ENCODE peak calls at places on chromosomes 6 and 20, in four cellular contexts. One of them, this sample, is unnamed.

GRCh38 chr6:169723200-169723909 is 945 bp downstream of the PHF10 start:
- DNase-seq in K562: peak
- DNase-seq in GM12878: no peak
- DNase-seq in HL-60: peak
- DNase-seq in this sample: peak

GRCh38 chr6:7727150-7727950 is 1.5 kb downstream of the BMP6 start:
- DNase-seq in K562: no peak
- DNase-seq in GM12878: no peak
- DNase-seq in HL-60: no peak
- DNase-seq in this sample: peak

GRCh38 chr20:57547250-57547649 is 13.7 kb upstream of the PCK1 start:
- DNase-seq in HL-60: no peak
- DNase-seq in K562: no peak
- DNase-seq in GM12878: no peak
- DNase-seq in this sample: no peak

GRCh38 chr6:15395087-15395486 is 149.2 kb downstream of the JARID2 start:
- DNase-seq in HL-60: no peak
- DNase-seq in K562: no peak
- DNase-seq in GM12878: no peak
- DNase-seq in this sample: no peak

GRCh38 chr6:42777126-42777822 is 4.6 kb upstream of the BICRAL start:
- DNase-seq in GM12878: peak
- DNase-seq in HL-60: no peak
- DNase-seq in K562: no peak
- DNase-seq in this sample: no peak

GRCh38 chr6:67880939-67881705 is 754.0 kb upstream of the ADGRB3 start:
- DNase-seq in HL-60: no peak
- DNase-seq in GM12878: no peak
- DNase-seq in K562: peak
- DNase-seq in this sample: no peak

GRCh38 chr20:54324652-54325285 is 116.9 kb downstream of the PFDN4 start:
- DNase-seq in K562: no peak
- DNase-seq in GM12878: no peak
- DNase-seq in HL-60: no peak
- DNase-seq in this sample: no peak

GRCh38 chr6:161417712-161418457 is 144.0 kb upstream of the AGPAT4 start:
- DNase-seq in K562: no peak
- DNase-seq in HL-60: no peak
- DNase-seq in GM12878: no peak
- DNase-seq in this sample: no peak

GRCh38 chr6:33995046-33995872 is 150.6 kb downstream of the GRM4 start:
- DNase-seq in HL-60: no peak
- DNase-seq in GM12878: no peak
- DNase-seq in K562: no peak
- DNase-seq in this sample: no peak

GRCh38 chr6:63805808-63806572 is 170.4 kb downstream of the PHF3 start:
- DNase-seq in HL-60: peak
- DNase-seq in GM12878: no peak
- DNase-seq in K562: no peak
- DNase-seq in this sample: no peak

GRCh38 chr6:166598441-166599138 is 12.1 kb upstream of the RAMACL start:
- DNase-seq in GM12878: no peak
- DNase-seq in K562: no peak
- DNase-seq in HL-60: no peak
- DNase-seq in this sample: no peak

GRCh38 chr6:108437821-108438220 is 122.9 kb upstream of the FOXO3 start:
- DNase-seq in HL-60: no peak
- DNase-seq in K562: no peak
- DNase-seq in GM12878: no peak
- DNase-seq in this sample: no peak

GRCh38 chr20:47568019-47568418 is 66.3 kb downstream of the NCOA3 start:
- DNase-seq in HL-60: no peak
- DNase-seq in K562: no peak
- DNase-seq in GM12878: no peak
- DNase-seq in this sample: no peak

GRCh38 chr6:38131527-38131965 is 312.0 kb downstream of the ZFAND3 start:
- DNase-seq in GM12878: no peak
- DNase-seq in HL-60: no peak
- DNase-seq in K562: no peak
- DNase-seq in this sample: no peak

GRCh38 chr20:31560900-31561598 is 44.0 kb upstream of the ID1 start:
- DNase-seq in K562: no peak
- DNase-seq in HL-60: no peak
- DNase-seq in GM12878: no peak
- DNase-seq in this sample: no peak

GRCh38 chr20:53949319-53949839 is 121.0 kb downstream of the BCAS1 start:
- DNase-seq in HL-60: peak
- DNase-seq in GM12878: no peak
- DNase-seq in K562: no peak
- DNase-seq in this sample: no peak

GRCh38 chr6:140602431-140602836 is 1228.0 kb upstream of the CITED2 start:
- DNase-seq in K562: no peak
- DNase-seq in GM12878: no peak
- DNase-seq in HL-60: no peak
- DNase-seq in this sample: no peak

GRCh38 chr6:39088331-39088730 is 26.7 kb downstream of the SAYSD1 start:
- DNase-seq in GM12878: no peak
- DNase-seq in K562: peak
- DNase-seq in HL-60: peak
- DNase-seq in this sample: no peak

GRCh38 chr6:154653853-154654252 is 79.4 kb upstream of the SCAF8 start:
- DNase-seq in HL-60: no peak
- DNase-seq in K562: no peak
- DNase-seq in GM12878: no peak
- DNase-seq in this sample: no peak

GRCh38 chr20:13243826-13244376 is 22.8 kb downstream of the ISM1 start:
- DNase-seq in GM12878: no peak
- DNase-seq in K562: no peak
- DNase-seq in HL-60: no peak
- DNase-seq in this sample: no peak

GRCh38 chr6:88975369-88975768 is 12.0 kb upstream of the RNGTT start:
- DNase-seq in HL-60: no peak
- DNase-seq in GM12878: no peak
- DNase-seq in K562: peak
- DNase-seq in this sample: no peak

GRCh38 chr6:49327005-49327404 is 136.0 kb downstream of the MMUT start:
- DNase-seq in GM12878: no peak
- DNase-seq in HL-60: no peak
- DNase-seq in K562: no peak
- DNase-seq in this sample: no peak

GRCh38 chr6:89140347-89141159 is 5.3 kb upstream of the PM20D2 start:
- DNase-seq in K562: no peak
- DNase-seq in HL-60: no peak
- DNase-seq in GM12878: no peak
- DNase-seq in this sample: no peak

GRCh38 chr20:48201881-48202280 is 416.6 kb upstream of the SULF2 start:
- DNase-seq in GM12878: no peak
- DNase-seq in HL-60: no peak
- DNase-seq in K562: no peak
- DNase-seq in this sample: no peak

GRCh38 chr6:3023663-3024483 is 24.2 kb downstream of the NQO2 start:
- DNase-seq in HL-60: peak
- DNase-seq in K562: peak
- DNase-seq in GM12878: peak
- DNase-seq in this sample: peak

GRCh38 chr6:40466986-40467584 is 120.1 kb downstream of the LRFN2 start:
- DNase-seq in K562: no peak
- DNase-seq in HL-60: no peak
- DNase-seq in GM12878: no peak
- DNase-seq in this sample: no peak

GRCh38 chr6:106513813-106514212 is 115.5 kb downstream of the RTN4IP1 start:
- DNase-seq in HL-60: no peak
- DNase-seq in K562: no peak
- DNase-seq in GM12878: no peak
- DNase-seq in this sample: no peak

GRCh38 chr6:106512048-106512957 is 117.0 kb downstream of the RTN4IP1 start:
- DNase-seq in HL-60: peak
- DNase-seq in K562: peak
- DNase-seq in GM12878: no peak
- DNase-seq in this sample: peak

GRCh38 chr6:106516629-106517028 is 112.7 kb downstream of the RTN4IP1 start:
- DNase-seq in GM12878: no peak
- DNase-seq in HL-60: no peak
- DNase-seq in K562: no peak
- DNase-seq in this sample: no peak

GRCh38 chr6:106512958-106513480 is 116.3 kb downstream of the RTN4IP1 start:
- DNase-seq in K562: no peak
- DNase-seq in GM12878: no peak
- DNase-seq in HL-60: no peak
- DNase-seq in this sample: no peak

DNA sequence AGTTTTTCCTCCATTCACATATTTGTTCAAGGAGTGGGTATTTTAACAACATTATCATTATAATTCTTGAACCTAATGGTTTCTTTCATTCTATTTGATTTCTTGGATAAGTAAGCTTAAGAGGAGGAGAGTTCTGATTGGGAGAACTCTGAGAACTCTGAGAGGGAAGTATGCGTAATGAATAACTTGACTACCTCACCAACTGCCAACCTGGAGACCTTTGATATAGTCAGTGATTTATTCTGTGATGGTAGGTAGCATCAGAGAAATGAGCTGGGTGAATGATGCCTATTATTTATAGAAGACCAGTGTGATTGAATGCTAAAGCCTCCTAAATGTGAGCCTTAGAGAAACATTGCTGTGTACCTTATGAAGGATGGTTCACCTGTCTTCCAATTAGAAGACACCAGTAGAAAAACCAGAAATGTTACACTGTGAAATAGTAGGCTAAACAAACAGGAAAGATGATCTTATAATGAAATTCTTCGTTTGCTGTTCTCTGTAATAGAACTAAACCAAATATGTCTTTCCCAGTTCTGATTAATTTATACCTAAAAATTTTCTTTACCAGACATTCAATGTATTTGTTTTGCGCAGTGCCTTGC is 114.9 kb downstream of the RTN4IP1 start:
- DNase-seq in HL-60: no peak
- DNase-seq in K562: no peak
- DNase-seq in GM12878: no peak
- DNase-seq in this sample: no peak
- TF ChIP-seq SPI1 in HL-60: no peak
- TF ChIP-seq SPI1 in K562: no peak
- TF ChIP-seq SPI1 in GM12878: no peak
- TF ChIP-seq SPI1 in this sample: no peak

GRCh38 chr20:62663484-62664315 is 21.4 kb downstream of the SLCO4A1 start:
- DNase-seq in GM12878: no peak
- DNase-seq in HL-60: no peak
- DNase-seq in K562: no peak
- DNase-seq in this sample: no peak

GRCh38 chr20:62661647-62662046 is 19.3 kb downstream of the SLCO4A1 start:
- DNase-seq in K562: no peak
- DNase-seq in HL-60: no peak
- DNase-seq in GM12878: no peak
- DNase-seq in this sample: no peak

GRCh38 chr20:62660768-62661167 is 18.5 kb downstream of the SLCO4A1 start:
- DNase-seq in GM12878: no peak
- DNase-seq in HL-60: no peak
- DNase-seq in K562: no peak
- DNase-seq in this sample: no peak

GRCh38 chr20:62664316-62664971 is 22.1 kb downstream of the SLCO4A1 start:
- DNase-seq in K562: no peak
- DNase-seq in HL-60: no peak
- DNase-seq in GM12878: no peak
- DNase-seq in this sample: no peak

DNA sequence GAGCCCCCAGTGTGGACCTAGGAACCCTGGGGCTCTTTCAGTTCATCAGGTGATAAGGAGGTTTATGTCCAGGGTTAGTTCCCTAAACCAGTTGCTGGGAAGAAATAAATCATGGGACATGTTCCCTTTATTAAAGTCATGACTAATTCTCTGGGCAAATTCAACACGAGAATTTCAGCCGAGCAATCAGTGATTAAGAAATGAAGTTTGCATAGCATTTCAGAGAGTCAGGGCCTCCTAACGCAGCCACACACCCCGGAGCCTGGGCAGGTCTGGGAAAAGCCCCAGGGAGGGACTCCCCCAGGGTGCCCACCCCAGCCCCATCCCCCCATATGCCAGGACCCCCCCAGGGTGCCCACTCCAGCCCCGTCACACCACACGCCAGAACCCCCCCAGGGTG is 20.1 kb downstream of the SLCO4A1 start:
- DNase-seq in HL-60: no peak
- DNase-seq in GM12878: no peak
- DNase-seq in K562: no peak
- DNase-seq in this sample: no peak
- TF ChIP-seq SPI1 in HL-60: no peak
- TF ChIP-seq SPI1 in GM12878: no peak
- TF ChIP-seq SPI1 in K562: no peak
- TF ChIP-seq SPI1 in this sample: no peak

GRCh38 chr6:92910636-92911035 is 508.7 kb downstream of the EPHA7 start:
- DNase-seq in GM12878: no peak
- DNase-seq in HL-60: no peak
- DNase-seq in K562: no peak
- DNase-seq in this sample: no peak

GRCh38 chr6:92906385-92906784 is 513.0 kb downstream of the EPHA7 start:
- DNase-seq in HL-60: no peak
- DNase-seq in GM12878: no peak
- DNase-seq in K562: no peak
- DNase-seq in this sample: no peak

GRCh38 chr6:92915466-92915865 is 503.9 kb downstream of the EPHA7 start:
- DNase-seq in HL-60: no peak
- DNase-seq in K562: no peak
- DNase-seq in GM12878: no peak
- DNase-seq in this sample: no peak

GRCh38 chr6:92911301-92911700 is 508.1 kb downstream of the EPHA7 start:
- DNase-seq in HL-60: no peak
- DNase-seq in K562: no peak
- DNase-seq in GM12878: no peak
- DNase-seq in this sample: no peak
- TF ChIP-seq SPI1 in HL-60: no peak
- TF ChIP-seq SPI1 in K562: no peak
- TF ChIP-seq SPI1 in GM12878: no peak
- TF ChIP-seq SPI1 in this sample: no peak

GRCh38 chr6:147141690-147142308 is 62.4 kb upstream of the STXBP5 start:
- DNase-seq in K562: peak
- DNase-seq in HL-60: no peak
- DNase-seq in GM12878: no peak
- DNase-seq in this sample: no peak

GRCh38 chr6:147138841-147139240 is 65.4 kb upstream of the STXBP5 start:
- DNase-seq in GM12878: no peak
- DNase-seq in HL-60: no peak
- DNase-seq in K562: peak
- DNase-seq in this sample: no peak

DNA sequence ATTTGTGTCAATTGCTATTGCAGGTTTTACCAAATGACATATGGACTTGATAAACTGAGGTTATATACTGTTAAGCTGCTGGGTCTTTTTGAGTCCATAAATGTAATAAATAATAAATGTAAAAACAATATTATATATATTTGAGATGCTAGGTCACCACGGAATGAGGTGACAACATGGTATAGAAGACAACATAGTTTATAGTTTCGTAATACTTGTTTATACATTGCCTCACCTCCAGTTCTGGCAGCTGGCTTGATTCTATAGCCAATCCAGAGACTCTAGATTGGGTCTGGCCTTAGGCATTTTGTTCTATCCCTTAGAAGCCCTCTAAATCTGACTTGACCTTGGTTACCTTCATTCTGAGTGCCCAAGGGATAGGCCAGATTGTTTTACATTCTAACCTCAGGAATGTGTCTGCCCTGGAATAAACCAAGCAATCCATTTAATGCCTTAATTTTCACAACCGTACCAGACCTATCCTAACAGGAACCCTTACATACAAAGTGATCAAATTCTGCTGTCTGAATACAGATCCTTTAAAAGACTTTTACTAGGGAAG is 61.5 kb upstream of the STXBP5 start:
- DNase-seq in HL-60: no peak
- DNase-seq in K562: no peak
- DNase-seq in GM12878: no peak
- DNase-seq in this sample: no peak
- TF ChIP-seq SPI1 in HL-60: no peak
- TF ChIP-seq SPI1 in K562: no peak
- TF ChIP-seq SPI1 in GM12878: no peak
- TF ChIP-seq SPI1 in this sample: no peak